ENCODE peak calls at places on chromosomes 13 and 19, in eight cellular contexts. P, I, V, G, U, J, R and B are unnamed samples.
A peak's percentile ranks its signal among the peaks of the same experiment; 100 is the strongest.

GRCh38 chr13:87274209-87274819 is 396.9 kb upstream of the SLITRK5 start:
- DNase-seq in G (peak; percentile 7), U (no peak), I (peak; percentile 39), R (no peak), J (peak; percentile 32), V (peak; percentile 14), P (peak; percentile 69), B (peak; percentile 51)

GRCh38 chr19:55640043-55640576 is 692 bp upstream of the ZNF580 start:
- DNase-seq in R (no peak), V (no peak), G (peak; percentile 41), J (peak; percentile 76), P (no peak), U (peak; percentile 65), I (peak; percentile 81), B (peak; percentile 79)

GRCh38 chr19:17848598-17849292 is 963 bp upstream of the JAK3 start:
- DNase-seq in V (no peak), U (no peak), G (no peak), J (no peak), R (no peak), P (no peak), I (no peak), B (no peak)

GRCh38 chr13:98489446-98490194 is 87.3 kb downstream of the STK24 start:
- DNase-seq in R (no peak), U (no peak), I (no peak), V (no peak), J (no peak), P (no peak), G (no peak), B (no peak)

GRCh38 chr19:31598730-31599238 is 249.5 kb upstream of the TSHZ3 start:
- DNase-seq in I (no peak), V (no peak), R (no peak), U (no peak), G (no peak), P (no peak), J (no peak), B (peak; percentile 4)

GRCh38 chr13:66574606-66575005 is 655.5 kb downstream of the PCDH9 start:
- DNase-seq in I (no peak), J (peak; percentile 69), G (no peak), P (no peak), U (no peak), R (no peak), V (no peak), B (no peak)

GRCh38 chr13:41960700-41961697 is at the start of gene VWA8:
- DNase-seq in G (peak; percentile 80), U (peak; percentile 85), I (peak; percentile 82), P (peak; percentile 77), R (peak; percentile 88), V (no peak), J (peak; percentile 83), B (peak; percentile 82)

GRCh38 chr13:105538346-105538745 is 997.1 kb downstream of the EFNB2 start:
- DNase-seq in U (no peak), P (no peak), I (no peak), J (no peak), G (no peak), R (no peak), V (no peak), B (no peak)

GRCh38 chr19:47507031-47507430 is 7.8 kb downstream of the NAPA start:
- DNase-seq in J (no peak), U (no peak), P (no peak), I (no peak), V (no peak), G (peak; percentile 61), R (no peak), B (peak; percentile 32)

GRCh38 chr13:21060827-21061076 is 634 bp downstream of the LATS2 start:
- DNase-seq in V (no peak), J (no peak), U (peak; percentile 60), I (no peak), R (no peak), P (no peak), G (peak; percentile 23), B (no peak)

GRCh38 chr19:7507884-7508283 is 8.0 kb upstream of the ZNF358 start:
- DNase-seq in G (peak; percentile 49), R (no peak), U (peak; percentile 55), I (peak; percentile 97), J (peak; percentile 82), V (no peak), P (peak; percentile 97), B (peak; percentile 82)

GRCh38 chr13:76886292-76887061 is at the start of gene KCTD12:
- DNase-seq in R (peak; percentile 93), V (no peak), G (peak; percentile 70), U (peak; percentile 93), I (peak; percentile 71), J (peak; percentile 85), P (peak; percentile 67), B (peak; percentile 94)

GRCh38 chr13:111115841-111116500 is 861 bp downstream of the ARHGEF7 start:
- DNase-seq in P (peak; percentile 42), R (no peak), U (peak; percentile 69), I (no peak), V (no peak), J (peak; percentile 47), G (no peak), B (peak; percentile 77)

GRCh38 chr19:58543826-58544590 is at the start of gene TRIM28:
- DNase-seq in R (peak; percentile 99), G (peak; percentile 96), U (peak; percentile 98), I (peak; percentile 97), V (peak; percentile 90), P (peak; percentile 99), J (peak; percentile 99), B (peak; percentile 100)

GRCh38 chr13:28489536-28489935 is 5.4 kb downstream of the FLT1 start:
- DNase-seq in U (no peak), I (no peak), G (no peak), J (no peak), P (no peak), V (no peak), R (no peak), B (no peak)

GRCh38 chr19:36136975-36137686 is 2.7 kb upstream of the CAPNS1 start:
- DNase-seq in I (no peak), V (no peak), P (peak; percentile 91), R (no peak), G (peak; percentile 78), U (peak; percentile 40), J (peak; percentile 66), B (peak; percentile 51)

GRCh38 chr19:1779604-1779973 is 26.3 kb downstream of the ONECUT3 start:
- DNase-seq in I (no peak), G (no peak), P (no peak), J (no peak), V (no peak), R (no peak), U (no peak), B (no peak)

GRCh38 chr19:1783354-1783753 is 28.7 kb downstream of the ATP8B3 start:
- DNase-seq in G (no peak), J (no peak), U (no peak), I (no peak), V (no peak), P (no peak), R (no peak), B (no peak)

GRCh38 chr19:1777149-1777548 is 23.8 kb downstream of the ONECUT3 start:
- DNase-seq in G (no peak), V (no peak), U (no peak), R (no peak), P (no peak), J (no peak), I (no peak), B (no peak)

GRCh38 chr19:1782501-1782900 is 29.2 kb downstream of the ONECUT3 start:
- DNase-seq in J (no peak), I (no peak), V (no peak), G (no peak), P (no peak), R (no peak), U (no peak), B (no peak)

GRCh38 chr19:1780272-1780957 is 27.1 kb downstream of the ONECUT3 start:
- DNase-seq in G (no peak), R (no peak), U (no peak), V (no peak), I (peak; percentile 55), J (peak; percentile 18), P (peak; percentile 52), B (peak; percentile 40)
- TF ChIP-seq CTCF in G (no peak), R (no peak), U (no peak), V (peak; percentile 23), I (peak; percentile 92), J (peak; percentile 10), P (peak; percentile 36), B (peak; percentile 20)

GRCh38 chr19:10587022-10587838 is at the start of gene AP1M2:
- DNase-seq in U (no peak), G (peak; percentile 44), P (peak; percentile 37), I (no peak), R (no peak), V (no peak), J (no peak), B (no peak)
- H3K27me3 ChIP-seq in U (peaks cover 39% of the 10 kb centered on the region), G (no peaks in the 10 kb centered on the region), P (peaks cover 16% of the 10 kb centered on the region), I (no peaks in the 10 kb centered on the region), R (peaks cover 7% of the 10 kb centered on the region), V (peaks cover 13% of the 10 kb centered on the region), J (peaks cover 15% of the 10 kb centered on the region), B (peaks cover 25% of the 10 kb centered on the region)

GRCh38 chr19:41701401-41702075 is 6.9 kb upstream of the CEACAM5 start:
- DNase-seq in G (no peak), R (peak; percentile 55), I (peak; percentile 41), V (no peak), P (no peak), U (no peak), J (no peak), B (no peak)
- TF ChIP-seq CTCF in G (no peak), R (no peak), I (peak; percentile 74), V (peak; percentile 1), P (peak; percentile 52), U (no peak), J (no peak), B (peak; percentile 11)

DNA sequence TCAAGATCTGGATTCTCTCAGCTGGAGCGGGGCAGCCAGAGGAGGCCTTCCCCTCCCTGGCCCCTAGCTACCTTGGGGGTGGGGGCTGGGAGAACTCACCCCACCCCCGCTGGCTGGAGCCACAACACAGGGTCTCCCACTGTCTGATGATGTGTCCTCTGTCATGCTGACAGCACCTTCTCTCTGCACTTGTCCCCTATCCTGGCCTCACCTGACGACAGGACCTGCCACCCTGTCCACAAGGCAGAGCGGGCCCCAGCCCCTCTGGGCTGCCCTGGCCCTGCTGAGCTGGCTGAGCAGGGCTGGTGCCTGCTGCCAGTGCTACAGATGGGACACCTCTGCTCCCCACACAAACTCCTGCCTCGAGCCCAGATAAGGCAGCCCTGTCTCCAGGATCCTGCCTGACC is 5.6 kb downstream of the CBARP start:
- DNase-seq in G (no peak), I (no peak), P (no peak), V (no peak), R (no peak), U (no peak), J (no peak), B (peak; percentile 70)
- H3K27me3 ChIP-seq in G (no peaks in the 10 kb centered on the region), I (no peaks in the 10 kb centered on the region), P (no peaks in the 10 kb centered on the region), V (no peaks in the 10 kb centered on the region), R (peaks cover 4% of the 10 kb centered on the region), U (peaks cover 5% of the 10 kb centered on the region), J (no peaks in the 10 kb centered on the region), B (no peaks in the 10 kb centered on the region)

DNA sequence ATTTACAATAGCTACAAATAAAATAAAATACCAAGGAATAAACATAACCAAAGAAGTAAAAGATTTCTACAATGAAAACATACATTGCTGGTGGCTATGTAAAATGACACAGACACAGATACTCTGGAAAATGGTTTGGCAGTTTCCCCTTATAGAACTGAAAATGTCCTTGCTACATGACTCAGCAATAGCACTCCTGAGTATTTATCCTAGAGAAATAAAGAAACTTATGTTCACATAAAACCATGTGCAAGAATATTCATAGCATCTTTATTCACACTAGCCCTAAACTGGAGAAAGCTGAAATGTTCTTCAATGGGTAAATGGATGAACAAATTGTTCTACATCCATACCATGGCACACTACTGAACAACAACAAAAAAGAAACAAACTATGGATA is 100.2 kb upstream of the RFC3 start:
- DNase-seq in I (no peak), U (no peak), R (no peak), G (no peak), P (no peak), J (no peak), V (no peak), B (no peak)
- TF ChIP-seq CTCF in I (no peak), U (no peak), R (no peak), G (no peak), P (no peak), J (no peak), V (no peak), B (no peak)